ENCODE peak calls at places on chromosome 18, in seven cellular contexts. A is NCI-H524, K is Daoy, X is HEK293T, W is Calu3, O is GM03348, D is amniotic stem cell. E is an unnamed sample.

GRCh38 chr18:6593142-6593889 is 136.2 kb upstream of the ARHGAP28 start:
- DNase-seq in A (no peak), K (no peak), X (no peak), W (no peak), O (no peak), D (no peak), E (no peak)

GRCh38 chr18:13813271-13813849 is 10.6 kb upstream of the MC5R start:
- DNase-seq in A (peak), K (peak), X (peak), W (peak), O (peak), D (peak), E (peak)

GRCh38 chr18:74147491-74147778 is 199 bp downstream of the FBXO15 start:
- DNase-seq in A (no peak), K (no peak), X (no peak), W (no peak), O (no peak), D (no peak), E (no peak)

GRCh38 chr18:45684341-45685115 is 39.5 kb upstream of the SLC14A1 start:
- DNase-seq in A (peak), K (no peak), X (no peak), W (no peak), O (peak), D (no peak), E (no peak)

GRCh38 chr18:13335903-13336302 is 117.3 kb downstream of the LDLRAD4 start:
- DNase-seq in A (no peak), K (no peak), X (no peak), W (no peak), O (no peak), D (no peak), E (no peak)

GRCh38 chr18:48027401-48027931 is 97.0 kb upstream of the SMAD2 start:
- DNase-seq in A (no peak), K (no peak), X (no peak), W (no peak), O (peak), D (no peak), E (no peak)

GRCh38 chr18:41324020-41324791 is 630.8 kb upstream of the PIK3C3 start:
- DNase-seq in A (no peak), K (no peak), X (no peak), W (no peak), O (no peak), D (no peak), E (no peak)

GRCh38 chr18:57438669-57439616 is 3.8 kb downstream of the ONECUT2 start:
- DNase-seq in A (peak), K (no peak), X (no peak), W (peak), O (no peak), D (no peak), E (no peak)

GRCh38 chr18:40821596-40822243 is 1133.3 kb upstream of the PIK3C3 start:
- DNase-seq in A (peak), K (no peak), X (no peak), W (no peak), O (no peak), D (no peak), E (no peak)

GRCh38 chr18:75066936-75067335 is 142.0 kb downstream of the PTGR3 start:
- DNase-seq in A (no peak), K (no peak), X (no peak), W (no peak), O (no peak), D (no peak), E (no peak)

GRCh38 chr18:23532848-23533247 is 29.5 kb downstream of the RMC1 start:
- DNase-seq in A (peak), K (no peak), X (no peak), W (no peak), O (no peak), D (no peak), E (no peak)

GRCh38 chr18:62334110-62334509 is 9.0 kb downstream of the TNFRSF11A start:
- DNase-seq in A (peak), K (peak), X (no peak), W (peak), O (peak), D (no peak), E (no peak)

GRCh38 chr18:67359868-67360838 is 156.4 kb downstream of the DSEL start:
- DNase-seq in A (no peak), K (peak), X (peak), W (peak), O (peak), D (peak), E (peak)

GRCh38 chr18:26685438-26686173 is 137.3 kb upstream of the KCTD1 start:
- DNase-seq in A (no peak), K (no peak), X (no peak), W (no peak), O (no peak), D (no peak), E (no peak)

GRCh38 chr18:76801567-76802505 is 20.5 kb upstream of the ZNF236 start:
- DNase-seq in A (peak), K (peak), X (peak), W (peak), O (peak), D (peak), E (peak)

GRCh38 chr18:51711298-51711889 is 513.9 kb upstream of the MEX3C start:
- DNase-seq in A (no peak), K (no peak), X (no peak), W (no peak), O (no peak), D (no peak), E (no peak)

GRCh38 chr18:47557160-47557559 is 305.7 kb upstream of the SKOR2 start:
- DNase-seq in A (no peak), K (no peak), X (no peak), W (no peak), O (no peak), D (no peak), E (no peak)

GRCh38 chr18:7447629-7448028 is 119.5 kb upstream of the PTPRM start:
- DNase-seq in A (no peak), K (peak), X (no peak), W (no peak), O (no peak), D (no peak), E (no peak)

GRCh38 chr18:6488956-6489355 is 74.2 kb upstream of the L3MBTL4 start:
- DNase-seq in A (no peak), K (peak), X (no peak), W (no peak), O (no peak), D (no peak), E (no peak)

GRCh38 chr18:72692595-72692994 is 148.5 kb upstream of the CBLN2 start:
- DNase-seq in A (peak), K (no peak), X (no peak), W (no peak), O (no peak), D (no peak), E (no peak)

GRCh38 chr18:79928563-79928960 is 22.9 kb downstream of the SLC66A2 start:
- DNase-seq in A (no peak), K (no peak), X (no peak), W (no peak), O (no peak), D (no peak), E (no peak)

GRCh38 chr18:58231930-58232329 is 187.9 kb downstream of the NEDD4L start:
- DNase-seq in A (peak), K (no peak), X (peak), W (peak), O (no peak), D (no peak), E (peak)

GRCh38 chr18:32549248-32549842 is 78.7 kb upstream of the GAREM1 start:
- DNase-seq in A (peak), K (peak), X (peak), W (peak), O (peak), D (no peak), E (no peak)

GRCh38 chr18:58088723-58089074 is 44.7 kb downstream of the NEDD4L start:
- DNase-seq in A (no peak), K (no peak), X (no peak), W (peak), O (no peak), D (no peak), E (no peak)

GRCh38 chr18:63949068-63949737 is at the start of gene HMSD:
- DNase-seq in A (peak), K (peak), X (peak), W (peak), O (peak), D (no peak), E (no peak)

E was measured in Caki2.